ENCODE peak calls at places on chromosomes 11 and 22, in six cellular contexts. One of them, this sample, is unnamed.

GRCh38 chr11:83292709-83293435 is 6.7 kb upstream of the CCDC90B start:
- DNase-seq in HepG2: peak
- DNase-seq in sigmoid colon: no peak
- DNase-seq in suprapubic skin: no peak
- DNase-seq in stomach: no peak
- DNase-seq in SK-N-SH: peak
- DNase-seq in this sample: no peak

GRCh38 chr22:37242395-37242918 is 1.6 kb downstream of the RAC2 start:
- DNase-seq in HepG2: no peak
- DNase-seq in sigmoid colon: peak
- DNase-seq in suprapubic skin: peak
- DNase-seq in stomach: peak
- DNase-seq in SK-N-SH: peak
- DNase-seq in this sample: peak

GRCh38 chr11:106950067-106950491 is 68.2 kb downstream of the GUCY1A2 start:
- DNase-seq in HepG2: no peak
- DNase-seq in sigmoid colon: no peak
- DNase-seq in suprapubic skin: no peak
- DNase-seq in stomach: no peak
- DNase-seq in SK-N-SH: no peak
- DNase-seq in this sample: no peak

GRCh38 chr11:120462825-120463224 is 48.7 kb upstream of the GRIK4 start:
- DNase-seq in HepG2: no peak
- DNase-seq in sigmoid colon: no peak
- DNase-seq in suprapubic skin: no peak
- DNase-seq in stomach: no peak
- DNase-seq in SK-N-SH: no peak
- DNase-seq in this sample: no peak

GRCh38 chr11:119990306-119991021 is 147.4 kb downstream of the TRIM29 start:
- DNase-seq in HepG2: no peak
- DNase-seq in sigmoid colon: no peak
- DNase-seq in suprapubic skin: no peak
- DNase-seq in stomach: peak
- DNase-seq in SK-N-SH: no peak
- DNase-seq in this sample: no peak

GRCh38 chr11:108199446-108200321 is 22.8 kb downstream of the NPAT start:
- DNase-seq in HepG2: no peak
- DNase-seq in sigmoid colon: no peak
- DNase-seq in suprapubic skin: no peak
- DNase-seq in stomach: no peak
- DNase-seq in SK-N-SH: no peak
- DNase-seq in this sample: no peak

GRCh38 chr11:17752144-17752543 is 17.6 kb downstream of the KCNC1 start:
- DNase-seq in HepG2: no peak
- DNase-seq in sigmoid colon: no peak
- DNase-seq in suprapubic skin: no peak
- DNase-seq in stomach: no peak
- DNase-seq in SK-N-SH: no peak
- DNase-seq in this sample: no peak

GRCh38 chr11:133403900-133404299 is 128.4 kb downstream of the OPCML start:
- DNase-seq in HepG2: no peak
- DNase-seq in sigmoid colon: no peak
- DNase-seq in suprapubic skin: no peak
- DNase-seq in stomach: no peak
- DNase-seq in SK-N-SH: peak
- DNase-seq in this sample: no peak

GRCh38 chr11:24253237-24253760 is 243.6 kb upstream of the LUZP2 start:
- DNase-seq in HepG2: no peak
- DNase-seq in sigmoid colon: no peak
- DNase-seq in suprapubic skin: no peak
- DNase-seq in stomach: no peak
- DNase-seq in SK-N-SH: no peak
- DNase-seq in this sample: no peak

GRCh38 chr11:20315800-20316199 is 47.7 kb upstream of the HTATIP2 start:
- DNase-seq in HepG2: no peak
- DNase-seq in sigmoid colon: no peak
- DNase-seq in suprapubic skin: no peak
- DNase-seq in stomach: no peak
- DNase-seq in SK-N-SH: peak
- DNase-seq in this sample: no peak

GRCh38 chr11:31779268-31779879 is 31.7 kb downstream of the PAX6 start:
- DNase-seq in HepG2: no peak
- DNase-seq in sigmoid colon: no peak
- DNase-seq in suprapubic skin: no peak
- DNase-seq in stomach: no peak
- DNase-seq in SK-N-SH: no peak
- DNase-seq in this sample: no peak

GRCh38 chr22:42972592-42973535 is 42.1 kb downstream of the PACSIN2 start:
- DNase-seq in HepG2: no peak
- DNase-seq in sigmoid colon: no peak
- DNase-seq in suprapubic skin: no peak
- DNase-seq in stomach: peak
- DNase-seq in SK-N-SH: no peak
- DNase-seq in this sample: peak

GRCh38 chr11:77590194-77590591 is 440 bp downstream of the AQP11 start:
- DNase-seq in HepG2: peak
- DNase-seq in sigmoid colon: peak
- DNase-seq in suprapubic skin: no peak
- DNase-seq in stomach: peak
- DNase-seq in SK-N-SH: no peak
- DNase-seq in this sample: no peak

DNA sequence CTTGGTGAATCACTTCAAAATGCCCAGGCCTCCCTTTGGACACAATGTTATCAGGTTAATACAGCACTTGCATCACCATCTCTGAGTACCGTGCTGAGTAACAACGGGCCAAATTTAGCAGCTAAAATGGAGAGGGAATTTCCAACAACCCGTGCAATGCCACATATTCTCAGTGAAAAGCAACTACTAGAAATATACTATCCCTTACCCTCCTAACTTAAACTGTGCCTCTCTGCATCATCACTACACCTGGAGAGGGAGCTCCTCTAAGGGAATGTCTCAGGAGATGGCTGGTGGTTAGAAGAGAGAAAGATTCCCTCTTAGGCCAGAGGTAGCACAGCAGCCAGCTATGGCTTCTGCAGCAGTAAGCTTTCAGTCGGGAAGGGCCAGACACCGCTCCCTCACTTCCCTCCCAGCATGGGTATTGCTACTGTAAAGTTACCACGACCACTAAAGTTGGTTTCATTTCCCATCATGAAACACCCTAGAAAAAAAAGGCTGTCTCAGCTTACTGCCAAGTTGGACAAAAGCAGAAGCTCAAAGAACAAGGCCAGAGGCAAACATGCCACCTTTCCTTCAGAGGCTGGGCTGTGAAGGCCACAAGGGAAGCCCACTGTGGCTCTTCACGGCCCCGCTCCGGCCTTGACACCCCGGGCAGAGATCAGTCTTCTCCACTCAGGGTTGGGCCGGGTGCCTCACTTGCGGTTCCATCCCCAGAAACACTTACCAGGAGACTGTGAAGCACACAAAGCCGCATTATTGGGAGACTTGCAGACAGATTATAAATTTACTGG is 3.9 kb downstream of the MAML2 start:
- DNase-seq in HepG2: peak
- DNase-seq in sigmoid colon: peak
- DNase-seq in suprapubic skin: no peak
- DNase-seq in stomach: no peak
- DNase-seq in SK-N-SH: no peak
- DNase-seq in this sample: peak
- TF ChIP-seq POLR2AphosphoS5 in HepG2: no peak
- TF ChIP-seq POLR2AphosphoS5 in sigmoid colon: no peak
- TF ChIP-seq POLR2AphosphoS5 in suprapubic skin: peak
- TF ChIP-seq POLR2AphosphoS5 in stomach: peak
- TF ChIP-seq POLR2AphosphoS5 in SK-N-SH: no peak
- TF ChIP-seq POLR2AphosphoS5 in this sample: peak

GRCh38 chr11:2142762-2143202 is 3.6 kb upstream of the IGF2 start:
- DNase-seq in HepG2: no peak
- DNase-seq in sigmoid colon: no peak
- DNase-seq in suprapubic skin: no peak
- DNase-seq in stomach: no peak
- DNase-seq in SK-N-SH: no peak
- DNase-seq in this sample: no peak

GRCh38 chr11:2142300-2142759 is 3.1 kb upstream of the IGF2 start:
- DNase-seq in HepG2: no peak
- DNase-seq in sigmoid colon: no peak
- DNase-seq in suprapubic skin: no peak
- DNase-seq in stomach: no peak
- DNase-seq in SK-N-SH: no peak
- DNase-seq in this sample: no peak

GRCh38 chr11:2146051-2146450 is 6.9 kb upstream of the IGF2 start:
- DNase-seq in HepG2: no peak
- DNase-seq in sigmoid colon: no peak
- DNase-seq in suprapubic skin: no peak
- DNase-seq in stomach: no peak
- DNase-seq in SK-N-SH: no peak
- DNase-seq in this sample: peak

GRCh38 chr11:2144549-2145220 is 5.5 kb upstream of the IGF2 start:
- DNase-seq in HepG2: no peak
- DNase-seq in sigmoid colon: no peak
- DNase-seq in suprapubic skin: no peak
- DNase-seq in stomach: no peak
- DNase-seq in SK-N-SH: no peak
- DNase-seq in this sample: no peak

DNA sequence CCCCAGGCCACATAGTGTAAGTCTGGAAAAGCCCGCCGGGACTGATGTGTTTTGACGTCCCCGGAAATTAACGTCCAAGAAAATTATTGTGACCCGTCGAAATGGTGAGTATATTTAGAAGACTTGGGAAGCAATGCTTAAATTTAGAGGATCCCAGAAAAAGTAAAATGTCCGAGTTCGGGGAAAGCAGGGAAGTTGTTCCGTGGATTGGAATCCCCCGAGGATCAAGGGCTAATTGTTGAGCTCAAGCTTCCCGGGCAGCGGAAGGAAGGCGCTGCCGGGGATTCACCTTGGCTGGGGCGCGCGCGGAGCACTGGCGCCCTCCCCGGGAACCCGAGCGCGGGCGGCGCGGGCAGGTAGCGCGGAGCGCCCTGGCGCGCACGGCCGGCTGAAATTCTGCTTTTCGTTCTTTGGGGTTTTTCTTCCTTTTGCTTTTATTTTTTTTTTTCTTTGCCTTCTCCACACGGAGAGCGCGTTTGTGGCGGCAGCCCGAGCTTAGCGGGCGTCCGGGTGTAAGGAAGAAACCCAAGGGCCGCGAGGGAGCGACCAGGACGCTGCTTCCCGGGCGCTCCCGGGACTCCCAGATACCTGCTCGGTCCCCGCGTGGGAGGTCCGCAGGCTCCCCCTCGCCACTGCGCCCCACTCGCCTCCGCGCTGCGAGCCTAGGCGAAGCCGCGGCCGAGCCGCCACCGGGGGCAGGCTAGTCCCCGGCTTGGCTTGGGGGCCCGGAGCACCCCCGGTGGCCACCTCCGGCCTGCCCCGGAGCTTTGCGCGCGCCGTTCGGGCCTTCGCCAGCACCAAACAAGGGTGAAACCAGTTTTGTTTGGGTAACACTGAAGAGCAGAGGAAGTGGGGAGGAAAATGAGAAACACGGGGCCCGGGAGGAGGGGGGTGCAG is 4.7 kb upstream of the IGF2 start:
- DNase-seq in HepG2: no peak
- DNase-seq in sigmoid colon: no peak
- DNase-seq in suprapubic skin: no peak
- DNase-seq in stomach: no peak
- DNase-seq in SK-N-SH: no peak
- DNase-seq in this sample: no peak
- H3K4me3 ChIP-seq in HepG2: peak
- H3K4me3 ChIP-seq in sigmoid colon: no peak
- H3K4me3 ChIP-seq in suprapubic skin: peak
- H3K4me3 ChIP-seq in stomach: no peak
- H3K4me3 ChIP-seq in SK-N-SH: no peak
- H3K4me3 ChIP-seq in this sample: no peak

DNA sequence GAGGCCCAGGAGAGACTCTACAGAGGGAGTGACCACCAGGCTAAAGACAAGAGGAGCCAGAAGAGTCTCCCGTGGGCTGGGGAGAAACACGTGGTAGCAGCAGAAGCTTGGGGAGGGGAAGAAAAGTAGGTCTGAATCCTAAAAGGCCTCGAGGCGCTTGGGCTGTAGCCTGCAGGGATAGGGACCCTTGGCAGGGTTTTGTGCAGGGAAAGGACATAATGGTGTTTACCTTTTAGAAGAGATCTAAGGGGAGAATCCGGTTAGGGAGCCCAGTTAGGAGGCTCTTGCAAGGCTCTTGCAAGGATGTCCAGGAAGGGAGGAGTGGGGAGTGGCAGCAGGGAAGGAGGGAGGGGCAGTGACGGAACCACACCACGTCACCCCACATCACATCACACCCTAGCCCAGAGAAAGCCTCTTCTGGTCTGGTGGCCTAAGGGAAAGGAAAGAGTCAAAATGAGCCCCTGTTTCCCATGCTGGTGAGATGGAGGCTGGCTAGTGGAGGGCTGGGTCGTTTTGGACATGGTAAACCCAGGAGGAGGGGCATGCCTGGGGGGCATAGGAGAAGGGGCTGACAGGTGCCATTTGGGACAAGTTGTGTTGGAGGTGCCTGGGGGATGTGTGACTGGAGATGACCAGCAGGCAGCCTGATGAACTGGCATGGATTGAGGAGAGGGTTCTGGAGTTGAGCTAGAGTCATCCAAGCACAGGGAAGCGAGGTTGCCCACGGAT is 6.2 kb upstream of the FAM83F start:
- DNase-seq in HepG2: no peak
- DNase-seq in sigmoid colon: no peak
- DNase-seq in suprapubic skin: no peak
- DNase-seq in stomach: no peak
- DNase-seq in SK-N-SH: no peak
- DNase-seq in this sample: no peak
- TF ChIP-seq EP300 in HepG2: no peak
- TF ChIP-seq EP300 in sigmoid colon: no peak
- TF ChIP-seq EP300 in suprapubic skin: no peak
- TF ChIP-seq EP300 in stomach: no peak
- TF ChIP-seq EP300 in SK-N-SH: no peak
- TF ChIP-seq EP300 in this sample: no peak

GRCh38 chr11:85742873-85743275 is 56.9 kb upstream of the CCDC89 start:
- DNase-seq in HepG2: no peak
- DNase-seq in sigmoid colon: no peak
- DNase-seq in suprapubic skin: no peak
- DNase-seq in stomach: no peak
- DNase-seq in SK-N-SH: no peak
- DNase-seq in this sample: no peak
- TF ChIP-seq POLR2AphosphoS5 in HepG2: no peak
- TF ChIP-seq POLR2AphosphoS5 in sigmoid colon: no peak
- TF ChIP-seq POLR2AphosphoS5 in suprapubic skin: no peak
- TF ChIP-seq POLR2AphosphoS5 in stomach: no peak
- TF ChIP-seq POLR2AphosphoS5 in SK-N-SH: no peak
- TF ChIP-seq POLR2AphosphoS5 in this sample: no peak

DNA sequence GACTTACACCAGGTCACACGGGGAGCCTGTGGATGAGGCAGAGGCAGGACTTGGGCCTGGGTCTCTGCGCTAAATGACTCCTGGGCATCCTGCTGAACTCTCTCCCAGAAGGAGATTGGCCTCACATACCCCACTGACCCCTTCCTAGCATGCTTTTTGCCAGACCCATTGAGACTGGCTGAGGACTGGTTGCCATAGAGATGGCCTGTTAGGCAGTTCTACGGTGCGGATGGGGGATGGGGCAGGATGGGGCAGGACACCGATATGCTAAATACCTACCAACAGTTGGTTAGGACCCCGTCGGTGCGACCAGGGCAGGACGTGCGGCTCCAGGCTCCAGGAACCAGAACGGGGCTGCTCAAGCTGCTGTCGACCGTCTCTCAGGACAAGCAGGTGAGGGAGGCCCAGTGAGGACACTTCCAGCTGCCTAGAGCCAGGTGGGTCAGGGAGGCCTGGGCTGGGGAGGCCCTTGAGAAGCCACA is at the start of gene TSGA10IP:
- DNase-seq in HepG2: no peak
- DNase-seq in sigmoid colon: no peak
- DNase-seq in suprapubic skin: no peak
- DNase-seq in stomach: no peak
- DNase-seq in SK-N-SH: no peak
- DNase-seq in this sample: no peak
- H3K4me3 ChIP-seq in HepG2: peak
- H3K4me3 ChIP-seq in sigmoid colon: no peak
- H3K4me3 ChIP-seq in suprapubic skin: no peak
- H3K4me3 ChIP-seq in stomach: no peak
- H3K4me3 ChIP-seq in SK-N-SH: no peak
- H3K4me3 ChIP-seq in this sample: no peak

This sample was measured in upper lobe of left lung.